ENCODE peak calls at places on chromosomes 12 and 14, in six cellular contexts. B, C, X, I, T and L are unnamed samples.

GRCh38 chr14:95313707-95314106 is 6.0 kb downstream of the CLMN start:
- DNase-seq in B (no peak), C (no peak), X (no peak), I (no peak), T (no peak), L (peak)

GRCh38 chr14:91330111-91330696 is 85.7 kb upstream of the GPR68 start:
- DNase-seq in B (no peak), C (no peak), X (no peak), I (no peak), T (no peak), L (no peak)

GRCh38 chr12:50720085-50720484 is 43.8 kb upstream of the ATF1 start:
- DNase-seq in B (no peak), C (no peak), X (no peak), I (no peak), T (no peak), L (peak)

GRCh38 chr14:102774391-102775153 is 2.7 kb upstream of the TRAF3 start:
- DNase-seq in B (peak), C (peak), X (peak), I (peak), T (peak), L (peak)

GRCh38 chr12:14937689-14938088 is 648 bp downstream of the ERP27 start:
- DNase-seq in B (no peak), C (no peak), X (no peak), I (no peak), T (no peak), L (no peak)

GRCh38 chr14:102071283-102071998 is 15.4 kb downstream of the HSP90AA1 start:
- DNase-seq in B (no peak), C (peak), X (peak), I (no peak), T (no peak), L (peak)

GRCh38 chr12:128823216-128823915 is 392 bp downstream of the SLC15A4 start:
- DNase-seq in B (no peak), C (peak), X (no peak), I (no peak), T (no peak), L (no peak)

GRCh38 chr14:51498411-51499227 is 153.1 kb upstream of the FRMD6 start:
- DNase-seq in B (no peak), C (no peak), X (peak), I (no peak), T (no peak), L (no peak)

GRCh38 chr12:123099556-123100192 is 51.2 kb downstream of the PITPNM2 start:
- DNase-seq in B (no peak), C (no peak), X (no peak), I (no peak), T (no peak), L (no peak)

GRCh38 chr12:87995581-87996178 is 33.5 kb downstream of the C12orf50 start:
- DNase-seq in B (peak), C (peak), X (peak), I (no peak), T (peak), L (peak)

GRCh38 chr12:78181544-78182162 is 351.0 kb downstream of the NAV3 start:
- DNase-seq in B (no peak), C (peak), X (no peak), I (no peak), T (no peak), L (no peak)

GRCh38 chr12:114701104-114701414 is 17.1 kb upstream of the TBX3 start:
- DNase-seq in B (no peak), C (no peak), X (peak), I (no peak), T (no peak), L (no peak)